ENCODE peak calls at places on chromosomes 6 and 20, in six cellular contexts. Q is B cell, P is astrocyte, D is brain microvascular endothelial cell, E is glutamatergic neuron, Y is neural progenitor cell. K is an unnamed sample.
A peak's percentile ranks its signal among the peaks of the same experiment; 100 is the strongest.

GRCh38 chr6:34196116-34196832 is 40.4 kb upstream of the HMGA1 start:
- DNase-seq in Q (peak; percentile 96), P (peak; percentile 25), D (peak; percentile 42), E (peak; percentile 77), Y (peak; percentile 78), K (peak; percentile 88)

GRCh38 chr20:40562031-40562430 is 127.0 kb downstream of the MAFB start:
- DNase-seq in Q (no peak), P (peak; percentile 23), D (peak; percentile 38), E (no peak), Y (no peak), K (peak; percentile 11)

GRCh38 chr6:88989215-88989614 is 25.8 kb upstream of the RNGTT start:
- DNase-seq in Q (no peak), P (peak; percentile 51), D (peak; percentile 13), E (no peak), Y (no peak), K (no peak)

GRCh38 chr6:49551126-49551865 is 828 bp downstream of the C6orf141 start:
- DNase-seq in Q (no peak), P (no peak), D (no peak), E (peak; percentile 35), Y (peak; percentile 90), K (peak; percentile 47)

GRCh38 chr6:159595173-159595572 is 97.9 kb downstream of the SOD2 start:
- DNase-seq in Q (no peak), P (peak; percentile 55), D (peak; percentile 20), E (no peak), Y (no peak), K (no peak)

GRCh38 chr6:1636971-1637871 is 27.5 kb downstream of the FOXC1 start:
- DNase-seq in Q (no peak), P (peak; percentile 36), D (no peak), E (no peak), Y (no peak), K (no peak)

GRCh38 chr6:131255434-131255833 is 120.2 kb downstream of the AKAP7 start:
- DNase-seq in Q (no peak), P (no peak), D (no peak), E (no peak), Y (no peak), K (no peak)

GRCh38 chr6:81614292-81614691 is 138.2 kb downstream of the TENT5A start:
- DNase-seq in Q (no peak), P (peak; percentile 68), D (peak; percentile 72), E (no peak), Y (peak; percentile 15), K (no peak)

GRCh38 chr20:41380551-41381262 is 14.1 kb upstream of the EMILIN3 start:
- DNase-seq in Q (no peak), P (no peak), D (no peak), E (no peak), Y (peak; percentile 32), K (no peak)

GRCh38 chr6:89111933-89112332 is 5.9 kb downstream of the SRSF12 start:
- DNase-seq in Q (no peak), P (no peak), D (no peak), E (no peak), Y (no peak), K (no peak)

GRCh38 chr6:6699741-6700367 is 111.3 kb downstream of the LY86 start:
- DNase-seq in Q (no peak), P (peak; percentile 92), D (peak; percentile 90), E (peak; percentile 27), Y (peak; percentile 28), K (no peak)

GRCh38 chr20:63626424-63627128 is at the start of gene GMEB2:
- DNase-seq in Q (no peak), P (peak; percentile 16), D (peak; percentile 7), E (peak; percentile 78), Y (no peak), K (peak; percentile 96)

GRCh38 chr6:21494505-21494904 is 99.0 kb upstream of the SOX4 start:
- DNase-seq in Q (no peak), P (no peak), D (no peak), E (no peak), Y (no peak), K (no peak)

GRCh38 chr20:52754366-52754765 is 217.8 kb upstream of the TSHZ2 start:
- DNase-seq in Q (no peak), P (peak; percentile 61), D (no peak), E (no peak), Y (no peak), K (no peak)

GRCh38 chr6:78300885-78301284 is 566.5 kb upstream of the IRAK1BP1 start:
- DNase-seq in Q (no peak), P (peak; percentile 15), D (peak; percentile 34), E (no peak), Y (no peak), K (no peak)

GRCh38 chr6:39061182-39061581 is 12.6 kb downstream of the GLP1R start:
- DNase-seq in Q (no peak), P (no peak), D (no peak), E (no peak), Y (no peak), K (no peak)

GRCh38 chr6:167141667-167142432 is 15.9 kb downstream of the GPR31 start:
- DNase-seq in Q (peak; percentile 79), P (no peak), D (no peak), E (peak; percentile 71), Y (peak; percentile 76), K (peak; percentile 71)

GRCh38 chr6:2917065-2917464 is 14.0 kb upstream of the SERPINB9 start:
- DNase-seq in Q (no peak), P (no peak), D (no peak), E (no peak), Y (peak; percentile 21), K (no peak)

GRCh38 chr6:140043762-140044378 is 669.4 kb upstream of the CITED2 start:
- DNase-seq in Q (no peak), P (peak; percentile 59), D (no peak), E (no peak), Y (no peak), K (no peak)

GRCh38 chr6:14501914-14502313 is 384.3 kb downstream of the CD83 start:
- DNase-seq in Q (no peak), P (peak; percentile 13), D (no peak), E (no peak), Y (no peak), K (no peak)

GRCh38 chr20:63099426-63100267 is 92.9 kb upstream of the BHLHE23 start:
- DNase-seq in Q (no peak), P (no peak), D (no peak), E (peak; percentile 15), Y (no peak), K (peak; percentile 1)

GRCh38 chr6:144594571-144594970 is 309.4 kb downstream of the UTRN start:
- DNase-seq in Q (no peak), P (no peak), D (no peak), E (no peak), Y (no peak), K (no peak)

GRCh38 chr6:117191448-117191847 is 73.9 kb upstream of the VGLL2 start:
- DNase-seq in Q (no peak), P (no peak), D (no peak), E (no peak), Y (no peak), K (no peak)

GRCh38 chr6:117191009-117191408 is 74.3 kb upstream of the VGLL2 start:
- DNase-seq in Q (no peak), P (no peak), D (no peak), E (no peak), Y (no peak), K (no peak)

DNA sequence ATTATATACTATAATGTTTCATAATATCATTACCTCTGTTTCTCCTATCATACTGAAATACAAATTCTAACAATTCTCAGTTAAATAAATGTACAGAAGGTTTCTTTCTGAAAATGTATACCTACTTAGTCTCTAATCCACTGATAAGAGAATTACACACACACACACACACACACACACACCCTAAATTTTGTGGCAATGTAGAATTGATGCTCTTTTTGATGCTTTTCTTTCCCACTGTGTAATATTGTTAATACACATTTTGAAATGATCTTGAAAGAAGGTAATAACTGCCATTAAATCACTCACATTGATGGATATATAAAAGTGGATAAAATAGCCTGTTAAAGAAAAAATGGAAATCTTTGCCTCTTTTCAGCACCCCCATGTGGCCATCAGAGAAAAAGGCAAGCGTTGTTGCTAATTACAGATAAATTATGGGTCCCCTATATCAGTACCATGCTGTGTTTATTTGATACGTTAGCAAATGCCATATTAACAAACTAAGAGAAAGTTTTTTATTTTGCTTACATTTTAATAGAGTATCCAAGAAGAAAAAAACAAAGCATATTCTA is 76.6 kb upstream of the VGLL2 start:
- DNase-seq in Q (no peak), P (no peak), D (no peak), E (no peak), Y (peak; percentile 24), K (no peak)
- TF ChIP-seq CTCF in Q (no peak), P (peak; percentile 47), D (peak; percentile 64), E (peak; percentile 70), Y (peak; percentile 78), K (peak; percentile 35)

GRCh38 chr20:45971675-45972499 is at the start of gene ZNF335:
- DNase-seq in Q (peak; percentile 97), P (peak; percentile 91), D (peak; percentile 90), E (peak; percentile 96), Y (peak; percentile 98), K (peak; percentile 95)
- TF ChIP-seq CTCF in Q (no peak), P (no peak), D (peak; percentile 27), E (peak; percentile 70), Y (peak; percentile 39), K (no peak)

GRCh38 chr6:161837854-161838253 is 564.0 kb upstream of the AGPAT4 start:
- DNase-seq in Q (no peak), P (peak; percentile 50), D (no peak), E (no peak), Y (no peak), K (no peak)

GRCh38 chr6:161833099-161833860 is 559.4 kb upstream of the AGPAT4 start:
- DNase-seq in Q (no peak), P (no peak), D (no peak), E (no peak), Y (no peak), K (no peak)

GRCh38 chr6:161837449-161837735 is 563.5 kb upstream of the AGPAT4 start:
- DNase-seq in Q (no peak), P (no peak), D (no peak), E (no peak), Y (no peak), K (no peak)

GRCh38 chr6:161836643-161837448 is 563.0 kb upstream of the AGPAT4 start:
- DNase-seq in Q (no peak), P (peak; percentile 20), D (no peak), E (no peak), Y (no peak), K (no peak)

GRCh38 chr6:161835426-161836029 is 561.7 kb upstream of the AGPAT4 start:
- DNase-seq in Q (no peak), P (no peak), D (peak; percentile 10), E (no peak), Y (no peak), K (peak; percentile 22)
- TF ChIP-seq CTCF in Q (no peak), P (no peak), D (peak; percentile 54), E (no peak), Y (no peak), K (no peak)

DNA sequence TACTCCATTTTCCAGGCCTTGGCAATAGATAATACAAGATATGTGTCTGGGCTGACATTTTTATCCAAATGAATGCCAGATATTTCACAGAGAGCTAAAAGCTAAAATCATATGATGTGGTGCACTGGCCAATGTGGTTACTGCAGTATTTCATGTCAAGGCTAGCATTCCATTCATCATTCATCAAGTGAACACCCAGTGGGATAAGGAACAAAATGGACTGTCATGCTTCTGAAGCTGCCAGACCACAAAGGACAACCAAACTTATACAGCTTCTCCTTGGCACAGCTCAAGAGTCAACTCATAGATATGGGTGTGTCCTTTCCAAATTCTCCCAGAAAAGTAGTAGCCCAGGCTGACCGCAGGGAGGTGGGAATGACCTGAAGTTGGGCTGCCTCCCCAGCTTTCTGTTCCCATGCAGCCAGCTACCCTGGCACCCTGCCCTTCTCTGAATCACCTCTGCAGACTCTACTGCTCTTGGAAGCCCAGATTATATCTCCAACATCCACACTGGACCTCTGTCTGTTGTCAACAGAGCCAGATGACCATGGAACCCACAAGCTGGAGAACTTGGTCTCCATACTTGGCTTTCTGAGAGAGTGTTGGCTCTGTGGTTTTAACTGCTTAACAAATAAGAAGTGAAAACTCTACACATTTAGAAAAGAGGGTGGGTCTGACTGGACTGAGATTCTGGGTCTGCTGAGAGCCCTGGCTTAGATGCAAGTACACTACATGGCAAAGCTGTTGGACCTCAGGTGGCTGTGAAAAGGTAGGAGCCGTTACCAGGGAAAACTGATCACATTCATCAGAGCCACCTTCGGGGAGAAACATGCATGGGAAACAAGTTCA is 122.8 kb downstream of the ALDH8A1 start:
- DNase-seq in Q (no peak), P (peak; percentile 100), D (peak; percentile 80), E (no peak), Y (no peak), K (no peak)
- TF ChIP-seq CTCF in Q (no peak), P (no peak), D (no peak), E (no peak), Y (no peak), K (no peak)

K was measured in nephron progenitor cell.